ENCODE peak calls at places on chromosomes 2 and 18, in four cellular contexts. Z is HepG2, M is GM12878, S is K562. C is an unnamed sample.

GRCh38 chr2:127609031-127609751 is 36.8 kb upstream of the GPR17 start:
- DNase-seq in Z (no peak), M (no peak), S (no peak), C (no peak)

GRCh38 chr2:161273038-161273760 is 35.0 kb upstream of the PSMD14 start:
- DNase-seq in S (peak; percentile 79), M (peak; percentile 23), Z (peak; percentile 64), C (no peak)

GRCh38 chr2:174465327-174465726 is 21.5 kb downstream of the GPR155 start:
- DNase-seq in M (no peak), S (peak; percentile 15), Z (peak; percentile 32), C (peak; percentile 56)

GRCh38 chr2:128440087-128440665 is 121.5 kb upstream of the HS6ST1 start:
- DNase-seq in Z (no peak), M (no peak), S (no peak), C (no peak)

GRCh38 chr2:202871161-202872141 is at the start of gene ICA1L:
- DNase-seq in S (peak; percentile 69), M (no peak), Z (peak; percentile 32), C (peak; percentile 74)

GRCh38 chr2:61220768-61221167 is 58.8 kb downstream of the C2orf74 start:
- DNase-seq in M (no peak), S (no peak), Z (no peak), C (no peak)

GRCh38 chr18:13256444-13257305 is 38.1 kb downstream of the LDLRAD4 start:
- DNase-seq in M (no peak), S (no peak), Z (no peak), C (no peak)

GRCh38 chr2:121309801-121310200 is 24.8 kb upstream of the TFCP2L1 start:
- DNase-seq in Z (no peak), S (no peak), M (no peak), C (no peak)

GRCh38 chr2:12684471-12684936 is 32.2 kb upstream of the TRIB2 start:
- DNase-seq in M (no peak), S (no peak), Z (no peak), C (no peak)

GRCh38 chr2:161316686-161317085 is 8.5 kb downstream of the PSMD14 start:
- DNase-seq in M (no peak), S (no peak), Z (no peak), C (no peak)

GRCh38 chr2:167480232-167480985 is 592.1 kb downstream of the XIRP2 start:
- DNase-seq in M (no peak), S (no peak), Z (no peak), C (peak; percentile 10)

GRCh38 chr2:42698940-42699339 is 65.0 kb downstream of the OXER1 start:
- DNase-seq in Z (no peak), S (no peak), M (no peak), C (no peak)

GRCh38 chr18:35085450-35086032 is 44.3 kb downstream of the MAPRE2 start:
- DNase-seq in M (no peak), S (no peak), Z (peak; percentile 82), C (no peak)

GRCh38 chr18:40868110-40868858 is 1086.8 kb upstream of the PIK3C3 start:
- DNase-seq in S (peak; percentile 6), Z (peak; percentile 3), M (no peak), C (no peak)

GRCh38 chr2:30505500-30506180 is 58.6 kb downstream of the LCLAT1 start:
- DNase-seq in S (no peak), M (no peak), Z (peak; percentile 70), C (no peak)

GRCh38 chr2:226466589-226466988 is 333.0 kb downstream of the IRS1 start:
- DNase-seq in S (no peak), M (no peak), Z (no peak), C (no peak)

GRCh38 chr2:216113572-216113971 is 4.4 kb downstream of the XRCC5 start:
- DNase-seq in Z (no peak), M (peak; percentile 73), S (no peak), C (no peak)

GRCh38 chr2:238502956-238503791 is 76.4 kb downstream of the ASB1 start:
- DNase-seq in Z (no peak), S (no peak), M (no peak), C (no peak)

GRCh38 chr2:239399404-239399999 is 1.3 kb downstream of the HDAC4 start:
- DNase-seq in M (no peak), S (peak; percentile 51), Z (peak; percentile 75), C (no peak)

GRCh38 chr18:77249583-77250500 is at the start of gene GALR1:
- DNase-seq in Z (no peak), M (no peak), S (no peak), C (peak; percentile 69)

GRCh38 chr2:118865106-118865505 is 17.7 kb upstream of the EN1 start:
- DNase-seq in S (peak; percentile 63), Z (peak; percentile 56), M (peak; percentile 19), C (peak; percentile 52)

GRCh38 chr18:6414723-6415362 is at the start of gene L3MBTL4:
- DNase-seq in M (no peak), S (no peak), Z (no peak), C (peak; percentile 36)

GRCh38 chr2:157326683-157327082 is 1.1 kb upstream of the ERMN start:
- DNase-seq in M (no peak), Z (no peak), S (peak; percentile 33), C (no peak)

GRCh38 chr2:133346654-133347053 is 221.6 kb downstream of the NCKAP5 start:
- DNase-seq in S (no peak), M (no peak), Z (no peak), C (no peak)

GRCh38 chr2:118667964-118668363 is 179.5 kb downstream of the EN1 start:
- DNase-seq in M (no peak), Z (no peak), S (no peak), C (no peak)

GRCh38 chr2:187138240-187138639 is 289.3 kb upstream of the ZSWIM2 start:
- DNase-seq in S (peak; percentile 45), M (no peak), Z (peak; percentile 37), C (peak; percentile 52)

GRCh38 chr2:64391940-64392339 is 62.0 kb upstream of the LGALSL start:
- DNase-seq in M (no peak), Z (peak; percentile 63), S (no peak), C (no peak)

GRCh38 chr2:25286025-25286400 is 55.7 kb downstream of the DNMT3A start:
- DNase-seq in M (no peak), S (no peak), Z (no peak), C (no peak)

GRCh38 chr2:16171425-16171920 is 231.1 kb downstream of the MYCN start:
- DNase-seq in S (no peak), M (no peak), Z (no peak), C (no peak)

GRCh38 chr2:228545041-228545440 is 363.6 kb upstream of the SPHKAP start:
- DNase-seq in Z (no peak), M (no peak), S (no peak), C (no peak)

DNA sequence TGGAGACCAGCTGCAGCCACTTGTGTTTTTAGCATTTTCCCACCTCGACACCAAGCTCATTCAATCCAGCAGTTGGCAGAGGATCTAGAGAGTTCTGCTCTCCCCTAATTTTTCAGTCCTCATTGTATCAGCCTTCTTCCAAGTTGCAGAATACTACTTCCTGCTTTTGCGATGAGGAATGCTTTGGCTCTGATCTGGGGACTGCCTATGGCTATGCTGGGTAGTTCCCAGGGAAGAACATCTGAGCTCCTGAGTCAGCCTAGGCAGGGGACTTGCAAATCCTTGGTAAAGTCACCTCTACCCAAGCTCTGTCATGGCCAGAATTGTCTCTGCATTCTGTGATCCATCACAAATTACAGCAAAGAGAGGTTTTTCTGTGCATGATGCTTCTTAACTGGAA is 139.4 kb upstream of the RAB12 start:
- DNase-seq in Z (no peak), M (no peak), S (no peak), C (no peak)
- TF ChIP-seq ETV6 in Z (no peak), M (no peak), S (no peak), C (no peak)

DNA sequence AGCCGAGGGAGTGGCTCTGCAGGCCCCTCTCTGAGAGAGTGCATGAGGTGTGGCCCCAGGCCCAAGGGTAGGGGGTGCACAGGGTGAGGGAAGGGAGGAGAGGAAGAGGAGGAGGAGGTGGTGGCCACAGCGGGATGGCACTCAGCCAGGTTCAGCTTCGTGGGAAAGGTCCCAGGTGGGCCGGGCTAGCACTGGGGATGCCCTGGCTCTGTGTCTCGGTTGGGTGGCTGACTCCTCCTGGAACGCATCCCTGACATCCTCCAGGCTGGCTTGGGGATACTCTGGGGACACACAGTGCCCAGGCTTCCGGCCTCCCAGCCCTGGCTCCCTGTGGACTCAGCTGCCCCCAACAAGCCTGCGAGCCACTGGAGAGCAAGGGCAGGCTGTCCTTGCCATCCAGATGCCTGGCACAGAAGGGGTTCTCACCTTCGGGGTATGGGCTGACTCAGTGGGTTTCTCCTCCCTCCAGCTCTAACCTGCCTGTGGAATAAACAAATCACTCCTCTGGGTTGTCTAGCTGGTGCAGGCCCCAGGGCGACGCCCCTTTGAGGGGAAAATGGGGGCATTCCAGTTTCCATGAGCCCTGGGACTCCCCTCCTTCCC is 582 bp upstream of the ZAP70 start:
- DNase-seq in M (no peak), S (no peak), Z (no peak), C (no peak)
- TF ChIP-seq ETV6 in M (no peak), S (no peak), Z (no peak), C (no peak)

DNA sequence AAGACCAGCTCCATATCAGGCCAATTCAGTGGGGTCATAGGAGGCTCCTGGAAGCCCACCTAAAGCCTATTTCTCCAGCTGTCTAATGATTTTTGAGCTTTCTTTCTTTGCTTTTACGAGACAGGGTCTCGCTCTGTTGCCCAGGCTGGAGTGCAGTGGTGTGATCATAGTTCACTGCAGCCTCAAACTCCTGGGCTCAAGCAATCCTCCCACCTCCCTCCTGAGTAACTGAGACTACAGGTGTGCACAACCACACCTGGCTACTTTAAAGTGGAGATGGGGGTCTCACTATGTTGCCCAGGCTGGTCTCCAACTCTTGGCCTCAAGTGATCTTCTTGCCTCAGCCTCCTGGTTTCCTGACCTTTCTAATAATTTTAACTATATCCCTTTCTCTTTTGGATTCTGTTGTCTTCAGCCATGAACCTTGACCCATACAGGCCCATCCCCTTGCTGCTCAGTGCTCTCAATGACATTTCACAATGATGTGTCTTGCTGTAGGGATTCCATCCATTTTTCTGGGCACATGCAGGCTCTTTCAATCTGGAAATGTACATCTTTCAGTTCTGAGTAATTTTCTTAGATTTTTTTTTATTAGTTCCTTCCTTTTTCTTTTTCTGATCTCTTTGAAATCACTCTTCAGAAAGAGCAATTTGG is 29.7 kb downstream of the GNLY start:
- DNase-seq in Z (no peak), S (no peak), M (no peak), C (no peak)
- TF ChIP-seq ETV6 in Z (no peak), S (no peak), M (no peak), C (no peak)

DNA sequence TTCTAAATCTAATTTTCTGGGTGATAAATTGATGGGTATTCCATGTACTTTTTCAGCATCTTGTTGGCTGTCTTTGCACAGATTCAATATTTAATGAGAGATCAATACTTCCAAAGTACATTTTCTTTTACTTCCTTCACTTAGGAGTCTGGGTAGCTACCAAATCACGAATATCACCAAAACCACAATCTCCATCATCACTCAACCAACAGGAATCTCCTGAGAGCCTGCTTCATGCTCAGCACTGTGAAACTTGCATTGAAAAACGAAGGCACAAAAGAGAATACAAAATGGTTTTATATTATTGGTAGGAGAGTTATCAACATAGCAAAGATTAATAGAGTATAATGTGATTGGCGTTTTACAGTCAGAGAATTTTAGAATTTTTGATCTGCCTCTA is 261.5 kb upstream of the DSEL start:
- DNase-seq in M (no peak), S (no peak), Z (no peak), C (no peak)
- TF ChIP-seq ETV6 in M (no peak), S (no peak), Z (no peak), C (no peak)

DNA sequence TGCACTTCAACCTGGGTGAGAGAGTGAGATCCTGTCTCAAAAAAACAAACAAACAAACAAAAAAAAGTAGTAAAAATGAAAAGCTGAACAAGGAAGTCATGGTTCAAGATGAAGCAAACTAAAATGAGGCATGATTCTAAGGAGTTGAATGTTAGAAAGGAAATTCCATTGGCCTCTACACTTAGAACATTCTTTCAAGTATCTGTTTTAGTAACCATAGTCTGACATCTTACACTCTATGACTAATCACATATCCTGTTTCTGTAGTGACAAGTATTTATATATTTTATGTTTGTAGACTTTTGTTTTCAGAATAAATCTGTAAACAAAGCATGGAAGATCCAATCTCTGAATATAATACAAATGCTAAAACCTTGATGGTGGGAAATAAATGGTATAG is 164.1 kb downstream of the KIAA1328 start:
- DNase-seq in S (no peak), M (no peak), Z (no peak), C (no peak)
- TF ChIP-seq ETV6 in S (no peak), M (no peak), Z (no peak), C (no peak)

C was measured in WTC11.